ENCODE peak calls at places on chromosomes 13 and 19, in six cellular contexts. X is ovary, H is neural progenitor cell, K is colonic mucosa, Z is uterus, C is cardiac muscle cell. F is an unnamed sample.

GRCh38 chr19:39679791-39680168 is 24.1 kb downstream of the LGALS16 start:
- DNase-seq in Z (no peak), H (no peak), K (no peak), X (no peak), C (no peak), F (no peak)

GRCh38 chr19:8585894-8586750 is 8.9 kb upstream of the MYO1F start:
- DNase-seq in Z (no peak), K (peak), C (peak), X (no peak), H (peak), F (no peak)

GRCh38 chr19:4077011-4077382 is 10.3 kb upstream of the ZBTB7A start:
- DNase-seq in K (no peak), H (no peak), C (no peak), X (no peak), Z (no peak), F (no peak)

GRCh38 chr19:16078759-16079707 is 2.7 kb downstream of the TPM4 start:
- DNase-seq in X (peak), H (peak), C (peak), K (peak), Z (peak), F (peak)

GRCh38 chr13:28492527-28493367 is 2.2 kb downstream of the FLT1 start:
- DNase-seq in K (no peak), X (no peak), Z (no peak), H (peak), C (peak), F (no peak)

GRCh38 chr19:39315933-39316332 is 4.7 kb downstream of the LRFN1 start:
- DNase-seq in X (no peak), C (no peak), K (no peak), H (no peak), Z (no peak), F (no peak)

GRCh38 chr13:27770809-27771208 is 21.5 kb upstream of the GSX1 start:
- DNase-seq in H (peak), C (no peak), K (peak), X (no peak), Z (no peak), F (peak)

GRCh38 chr19:8017808-8018207 is 12.4 kb upstream of the ELAVL1 start:
- DNase-seq in X (no peak), K (peak), H (peak), Z (no peak), C (no peak), F (no peak)

GRCh38 chr13:73754727-73755292 is 379.4 kb downstream of the KLF12 start:
- DNase-seq in K (peak), X (no peak), Z (no peak), C (peak), H (peak), F (peak)

GRCh38 chr19:51647318-51647717 is 693 bp upstream of the SIGLEC14 start:
- DNase-seq in K (no peak), C (no peak), X (no peak), Z (no peak), H (no peak), F (no peak)

GRCh38 chr13:25860862-25861261 is 191.0 kb downstream of the SHISA2 start:
- DNase-seq in K (no peak), C (no peak), H (no peak), X (no peak), Z (no peak), F (peak)

GRCh38 chr13:73412933-73413332 is 354.1 kb downstream of the KLF5 start:
- DNase-seq in H (no peak), C (no peak), Z (no peak), X (no peak), K (no peak), F (no peak)

GRCh38 chr19:12891553-12892021 is 627 bp downstream of the GCDH start:
- DNase-seq in X (no peak), Z (no peak), K (no peak), H (no peak), C (no peak), F (no peak)

GRCh38 chr13:23672616-23673015 is 102.4 kb downstream of the TNFRSF19 start:
- DNase-seq in Z (no peak), X (no peak), C (no peak), H (no peak), K (no peak), F (no peak)
- H3K4me3 ChIP-seq in Z (no peak), X (no peak), C (no peak), H (no peak), K (no peak), F (no peak)

GRCh38 chr13:110944121-110944967 is 29.5 kb upstream of the ANKRD10 start:
- DNase-seq in H (peak), Z (no peak), C (peak), X (no peak), K (no peak), F (peak)
- TF ChIP-seq CTCF in H (peak), Z (peak), C (peak), X (peak), K (peak), F (peak)

GRCh38 chr19:37172368-37173366 is at the start of gene ZNF585A:
- DNase-seq in Z (peak), K (peak), H (peak), X (peak), C (peak), F (peak)
- H3K27ac ChIP-seq in Z (peak), K (peak), H (no peak), X (peak), C (no peak), F (peak)

DNA sequence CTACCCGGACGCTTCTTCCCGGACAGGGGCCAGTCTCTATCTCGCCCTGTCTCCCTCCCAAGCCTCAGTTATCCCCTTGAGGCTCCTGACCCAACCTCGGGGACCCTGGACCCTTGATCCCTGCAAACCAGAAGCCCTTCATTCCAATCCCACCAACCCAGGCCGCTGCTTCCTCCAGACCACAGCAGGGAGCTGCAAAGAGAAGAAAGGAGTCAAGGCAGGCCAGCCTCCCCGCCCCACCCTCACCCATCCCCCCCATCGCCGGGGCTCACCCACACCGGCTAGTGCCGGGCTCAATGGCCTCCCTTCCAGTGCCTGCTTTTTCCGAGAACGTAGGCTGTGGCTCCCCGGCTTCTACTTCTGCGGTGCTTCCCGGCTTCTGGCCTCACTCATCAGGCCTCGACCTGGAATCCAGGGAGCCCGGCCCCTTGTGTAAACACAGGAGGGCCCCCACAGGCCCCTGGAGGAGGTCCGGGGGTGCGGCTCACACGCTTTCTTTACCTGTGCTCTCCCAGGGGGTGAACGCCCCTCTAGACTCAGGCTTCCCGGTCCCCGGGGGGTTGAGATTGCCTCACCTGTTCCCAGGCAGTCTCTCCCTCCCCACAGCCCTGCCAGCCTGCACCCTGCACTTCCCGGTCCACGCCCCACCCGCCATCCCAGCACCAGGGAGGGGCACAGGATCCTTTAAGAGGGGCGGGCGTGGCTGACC is at the start of gene FAM83E:
- DNase-seq in H (peak), X (no peak), K (peak), C (no peak), Z (no peak), F (no peak)
- H3K4me3 ChIP-seq in H (peak), X (no peak), K (peak), C (no peak), Z (no peak), F (no peak)

F was measured in brain microvascular endothelial cell.